ENCODE peak calls at places on chromosomes 13 and 19, in five cellular contexts. S, F, M, E and Y are unnamed samples.

GRCh38 chr19:50458396-50459066 is 17.8 kb upstream of the EMC10 start:
- DNase-seq in S (no peak), F (no peak), M (no peak), E (no peak), Y (no peak)

GRCh38 chr13:98214707-98215106 is 37.6 kb upstream of the RNF113B start:
- DNase-seq in S (no peak), F (no peak), M (no peak), E (no peak), Y (no peak)

GRCh38 chr13:44434441-44435141 is 61.0 kb downstream of the SERP2 start:
- DNase-seq in S (no peak), F (no peak), M (no peak), E (no peak), Y (no peak)

GRCh38 chr19:16379521-16380313 is 55.1 kb downstream of the KLF2 start:
- DNase-seq in S (no peak), F (no peak), M (no peak), E (no peak), Y (no peak)

GRCh38 chr19:6056801-6057650 is 53.3 kb downstream of the RFX2 start:
- DNase-seq in S (no peak), F (peak), M (no peak), E (no peak), Y (no peak)

GRCh38 chr19:9528757-9529336 is 9.6 kb downstream of the ZNF426 start:
- DNase-seq in S (no peak), F (no peak), M (no peak), E (no peak), Y (no peak)

GRCh38 chr13:24052547-24052981 is 108.0 kb upstream of the SPATA13 start:
- DNase-seq in S (peak), F (no peak), M (peak), E (no peak), Y (no peak)

GRCh38 chr13:50910483-50910805 is 853 bp downstream of the RNASEH2B start:
- DNase-seq in S (peak), F (peak), M (no peak), E (no peak), Y (no peak)

GRCh38 chr13:27359203-27359821 is 65.1 kb upstream of the GTF3A start:
- DNase-seq in S (peak), F (peak), M (peak), E (no peak), Y (no peak)

GRCh38 chr19:9139609-9140158 is 513 bp upstream of the ZNF317 start:
- DNase-seq in S (no peak), F (no peak), M (no peak), E (no peak), Y (no peak)

GRCh38 chr13:63206431-63206830 is 1790.8 kb upstream of the PCDH20 start:
- DNase-seq in S (no peak), F (no peak), M (no peak), E (no peak), Y (no peak)

GRCh38 chr13:42990147-42990990 is 1.7 kb downstream of the EPSTI1 start:
- DNase-seq in S (peak), F (no peak), M (no peak), E (no peak), Y (no peak)

GRCh38 chr13:23980160-23980551 is 82.9 kb upstream of the C1QTNF9B start:
- DNase-seq in S (peak), F (peak), M (peak), E (peak), Y (no peak)

GRCh38 chr13:25207291-25207690 is 35.2 kb upstream of the AMER2 start:
- DNase-seq in S (no peak), F (no peak), M (no peak), E (no peak), Y (no peak)

GRCh38 chr19:18086590-18087138 is at the start of gene IL12RB1:
- DNase-seq in S (no peak), F (no peak), M (no peak), E (no peak), Y (peak)

GRCh38 chr13:31310781-31311180 is 111.0 kb downstream of the B3GLCT start:
- DNase-seq in S (no peak), F (no peak), M (no peak), E (no peak), Y (no peak)

GRCh38 chr13:76874466-76874865 is 11.7 kb downstream of the KCTD12 start:
- DNase-seq in S (no peak), F (no peak), M (no peak), E (no peak), Y (no peak)

GRCh38 chr13:97307882-97308624 is 85.9 kb downstream of the MBNL2 start:
- DNase-seq in S (peak), F (peak), M (no peak), E (no peak), Y (no peak)

GRCh38 chr19:5786593-5787551 is 2.3 kb upstream of the PRR22 start:
- DNase-seq in S (no peak), F (no peak), M (no peak), E (no peak), Y (no peak)

GRCh38 chr19:42178791-42179500 is 38.5 kb downstream of the DEDD2 start:
- DNase-seq in S (peak), F (no peak), M (peak), E (peak), Y (no peak)

GRCh38 chr19:17035842-17036424 is 9.3 kb upstream of the CPAMD8 start:
- DNase-seq in S (no peak), F (no peak), M (peak), E (no peak), Y (no peak)

GRCh38 chr13:42780044-42780443 is 1.3 kb upstream of the FAM216B start:
- DNase-seq in S (no peak), F (no peak), M (no peak), E (no peak), Y (no peak)

GRCh38 chr19:15759962-15760565 is 22.3 kb downstream of the OR10H3 start:
- DNase-seq in S (peak), F (peak), M (no peak), E (no peak), Y (no peak)

GRCh38 chr19:44653977-44654784 is 10.5 kb downstream of the PVR start:
- DNase-seq in S (no peak), F (peak), M (peak), E (no peak), Y (peak)

GRCh38 chr19:10987621-10988297 is 26.9 kb downstream of the SMARCA4 start:
- DNase-seq in S (no peak), F (no peak), M (peak), E (no peak), Y (no peak)

GRCh38 chr19:10985502-10985901 is 24.7 kb downstream of the SMARCA4 start:
- DNase-seq in S (no peak), F (no peak), M (no peak), E (no peak), Y (no peak)

GRCh38 chr19:10981496-10981895 is 20.7 kb downstream of the SMARCA4 start:
- DNase-seq in S (no peak), F (no peak), M (no peak), E (no peak), Y (no peak)

GRCh38 chr19:10986301-10987127 is 25.7 kb downstream of the SMARCA4 start:
- DNase-seq in S (no peak), F (no peak), M (no peak), E (no peak), Y (no peak)

DNA sequence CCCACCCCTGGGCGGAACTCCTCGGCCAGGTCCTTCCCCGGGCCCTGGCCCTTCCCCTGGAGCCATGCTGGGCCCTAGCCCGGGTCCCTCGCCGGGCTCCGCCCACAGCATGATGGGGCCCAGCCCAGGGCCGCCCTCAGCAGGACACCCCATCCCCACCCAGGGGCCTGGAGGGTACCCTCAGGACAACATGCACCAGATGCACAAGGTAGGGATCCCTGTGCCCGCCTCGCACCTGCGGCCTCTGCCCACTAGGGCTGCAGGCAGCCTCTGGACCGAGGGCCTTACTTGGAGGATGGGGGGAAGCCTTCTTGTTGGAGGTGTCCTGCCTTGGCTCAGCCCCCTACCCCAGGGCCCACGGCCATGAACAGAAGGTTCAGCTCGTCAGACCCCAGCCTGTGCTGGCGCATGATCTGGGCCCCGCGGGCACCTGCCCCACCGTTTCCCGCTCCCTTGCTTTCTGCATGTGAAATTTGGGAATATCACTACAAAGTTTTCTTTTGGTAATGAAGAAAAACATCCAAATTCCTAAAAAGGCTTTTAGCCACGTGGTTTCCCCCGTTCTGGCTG is 23.4 kb downstream of the SMARCA4 start:
- DNase-seq in S (no peak), F (no peak), M (peak), E (no peak), Y (no peak)
- TF ChIP-seq CTCF in S (peak), F (no peak), M (no peak), E (peak), Y (no peak)

GRCh38 chr13:71864094-71864980 is 2.7 kb downstream of the DACH1 start:
- DNase-seq in S (peak), F (no peak), M (no peak), E (no peak), Y (no peak)
- TF ChIP-seq TAF1 in S (no peak), F (no peak), M (no peak), E (no peak), Y (no peak)

GRCh38 chr13:79491715-79492114 is 10.8 kb downstream of the NDFIP2 start:
- DNase-seq in S (no peak), F (no peak), M (no peak), E (no peak), Y (no peak)

GRCh38 chr13:79490326-79490725 is 9.4 kb downstream of the NDFIP2 start:
- DNase-seq in S (no peak), F (no peak), M (no peak), E (no peak), Y (no peak)

GRCh38 chr13:79490846-79491245 is 9.9 kb downstream of the NDFIP2 start:
- DNase-seq in S (no peak), F (no peak), M (no peak), E (no peak), Y (no peak)

GRCh38 chr13:79492313-79492798 is 11.4 kb downstream of the NDFIP2 start:
- DNase-seq in S (no peak), F (no peak), M (no peak), E (no peak), Y (no peak)

GRCh38 chr13:79492918-79493594 is 12.1 kb downstream of the NDFIP2 start:
- DNase-seq in S (no peak), F (no peak), M (no peak), E (no peak), Y (no peak)
- TF ChIP-seq CTCF in S (no peak), F (no peak), M (no peak), E (no peak), Y (no peak)

DNA sequence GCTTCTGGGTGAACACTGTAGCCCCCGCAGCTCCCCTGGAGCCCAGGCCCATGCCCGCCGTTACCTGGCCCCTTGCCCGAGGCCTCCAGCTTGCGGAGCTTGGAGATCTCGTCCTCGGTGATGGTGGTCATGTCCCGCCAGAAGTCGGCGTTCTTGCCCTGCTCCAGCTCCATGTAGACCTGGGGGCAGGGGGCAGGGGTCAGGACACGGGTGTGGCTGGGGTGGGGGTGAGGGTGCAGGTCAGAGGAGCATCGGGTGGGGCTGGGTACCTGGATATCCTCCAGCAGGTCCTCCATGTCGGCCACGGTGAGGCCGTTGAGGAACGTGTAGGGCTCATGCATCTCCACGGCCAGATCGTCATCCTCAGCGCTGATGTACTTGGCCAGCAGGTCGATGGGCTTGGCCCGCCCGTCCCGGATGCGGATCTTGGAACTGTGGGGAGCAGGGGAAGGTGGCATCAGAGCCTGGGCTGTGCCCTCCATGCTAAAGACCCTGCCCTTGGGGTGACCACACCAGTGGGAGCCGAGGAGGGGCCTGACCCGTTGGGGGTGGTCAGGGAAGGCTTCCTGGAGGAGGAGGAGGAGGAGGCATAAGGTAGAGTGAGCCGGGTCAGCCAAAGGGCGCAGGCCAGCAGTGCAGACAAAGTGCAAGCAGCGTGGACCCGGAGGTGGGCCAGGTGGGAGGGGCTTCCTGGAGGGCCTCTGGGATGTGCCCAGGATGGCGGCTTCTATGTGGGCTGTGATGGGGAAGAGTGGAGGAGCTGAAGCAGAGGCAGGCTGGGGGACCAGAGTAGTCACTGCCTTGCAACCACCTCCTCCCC is 7.6 kb downstream of the CACTIN start:
- DNase-seq in S (no peak), F (no peak), M (no peak), E (no peak), Y (no peak)
- TF ChIP-seq TAF1 in S (no peak), F (no peak), M (no peak), E (no peak), Y (no peak)

GRCh38 chr13:94660695-94661324 is 51.5 kb downstream of the SOX21 start:
- DNase-seq in S (peak), F (no peak), M (peak), E (no peak), Y (no peak)
- TF ChIP-seq CTCF in S (peak), F (peak), M (peak), E (no peak), Y (peak)

GRCh38 chr19:36837902-36838783 is at the start of gene ZNF790:
- DNase-seq in S (peak), F (peak), M (peak), E (no peak), Y (peak)
- TF ChIP-seq TAF1 in S (peak), F (peak), M (no peak), E (peak), Y (no peak)

GRCh38 chr13:88066847-88067246 is 395.7 kb downstream of the SLITRK5 start:
- DNase-seq in S (no peak), F (no peak), M (no peak), E (no peak), Y (no peak)
- TF ChIP-seq CTCF in S (no peak), F (no peak), M (no peak), E (no peak), Y (no peak)

GRCh38 chr19:3784607-3785463 is 1.3 kb downstream of the MATK start:
- DNase-seq in S (no peak), F (no peak), M (no peak), E (no peak), Y (no peak)

GRCh38 chr19:3782330-3782729 is 3.9 kb downstream of the MATK start:
- DNase-seq in S (no peak), F (no peak), M (no peak), E (no peak), Y (no peak)

GRCh38 chr19:3785464-3785937 is 680 bp downstream of the MATK start:
- DNase-seq in S (no peak), F (no peak), M (peak), E (no peak), Y (no peak)

GRCh38 chr19:3782903-3783302 is 3.3 kb downstream of the MATK start:
- DNase-seq in S (no peak), F (no peak), M (no peak), E (no peak), Y (no peak)

DNA sequence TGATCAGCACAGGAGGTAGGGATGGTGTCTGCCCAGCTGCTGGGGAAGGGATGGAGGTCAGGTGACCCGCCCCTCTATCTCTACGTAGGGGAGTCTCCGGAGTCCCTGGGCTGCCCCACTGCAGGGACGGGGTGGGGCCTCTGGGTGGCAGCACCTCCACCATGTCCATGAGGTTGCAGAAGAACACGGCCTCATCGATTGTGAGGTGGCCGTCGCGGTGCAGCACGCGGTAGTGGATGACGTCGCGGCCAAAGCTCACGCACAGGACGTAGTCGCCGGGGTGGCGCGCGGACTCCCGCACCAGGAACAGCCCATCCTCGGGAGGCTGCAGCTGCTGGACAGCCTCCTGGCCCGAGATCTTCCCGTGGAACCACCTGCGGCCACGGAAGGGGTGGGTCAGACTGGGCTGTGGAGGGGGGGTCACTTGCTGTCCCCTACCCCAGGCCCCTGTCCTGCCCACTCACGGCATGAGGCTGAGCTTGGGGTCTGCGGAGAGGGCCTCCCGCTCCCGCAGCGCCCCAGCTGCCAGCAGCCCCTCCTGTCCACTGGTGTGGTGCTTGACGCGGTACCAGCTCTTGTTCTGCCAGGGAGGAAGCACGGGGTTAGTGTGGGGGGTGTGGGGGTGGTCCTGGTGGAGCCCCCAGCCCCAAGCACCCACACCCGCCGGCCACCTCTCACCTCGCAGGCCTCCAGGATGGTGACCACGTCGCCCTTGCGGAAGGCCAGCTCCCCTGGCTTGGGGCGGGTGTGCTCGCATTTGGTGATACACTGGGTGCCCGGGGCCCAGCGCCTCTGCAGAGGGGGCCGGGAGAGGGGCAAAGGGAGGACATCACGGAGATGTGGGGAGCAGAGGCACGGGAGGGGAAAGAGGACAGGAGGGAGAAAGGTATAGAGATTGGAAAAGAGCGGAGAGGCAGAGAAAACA is 2.3 kb downstream of the MATK start:
- DNase-seq in S (peak), F (peak), M (peak), E (no peak), Y (no peak)
- TF ChIP-seq TAF1 in S (no peak), F (no peak), M (no peak), E (no peak), Y (no peak)

GRCh38 chr19:13262450-13262849 is 112.2 kb downstream of the IER2 start:
- DNase-seq in S (peak), F (peak), M (peak), E (no peak), Y (no peak)
- TF ChIP-seq CTCF in S (peak), F (peak), M (peak), E (no peak), Y (peak)

DNA sequence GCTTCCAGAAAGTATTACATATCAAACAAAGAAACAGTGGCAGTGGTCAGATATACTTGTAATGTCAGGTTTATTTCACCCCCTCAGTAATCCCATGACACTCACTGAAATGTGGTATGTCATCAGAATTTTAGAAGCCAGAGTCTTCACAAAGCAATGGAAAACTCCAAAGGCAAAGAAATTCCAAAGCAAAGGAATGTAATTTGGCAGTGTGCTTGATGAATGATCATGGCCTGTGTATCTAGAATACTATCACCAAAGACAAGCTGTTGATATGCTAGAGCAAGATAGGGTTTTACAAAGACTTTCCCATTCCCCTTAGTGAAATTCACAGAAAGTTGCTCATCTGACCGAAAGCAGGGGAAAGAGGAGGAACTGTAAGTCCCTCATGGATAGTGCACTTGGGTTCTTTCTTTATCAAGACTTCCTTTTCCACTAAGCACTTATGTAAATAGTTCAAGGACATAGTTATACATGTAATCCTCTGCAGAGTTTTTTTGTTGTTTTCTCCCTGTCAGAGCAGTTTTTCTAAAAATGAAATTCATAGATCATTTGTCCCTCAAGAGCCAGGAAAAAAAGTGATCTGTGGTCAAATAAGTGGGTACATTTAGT is 243.4 kb downstream of the NHLRC3 start:
- DNase-seq in S (no peak), F (peak), M (no peak), E (no peak), Y (no peak)
- TF ChIP-seq TAF1 in S (no peak), F (no peak), M (no peak), E (no peak), Y (no peak)